ENCODE peak calls at places on chromosomes 1 and 21, in seven cellular contexts. K is keratinocyte, P is fibroblast of lung, B is neuronal stem cell, F is K562, C is H1, H is mesenchymal stem cell. O is an unnamed sample.
A peak's percentile ranks its signal among the peaks of the same experiment; 100 is the strongest.

GRCh38 chr1:88867743-88868521 is 23.4 kb downstream of the GTF2B start:
- DNase-seq in F (no peak), P (peak; percentile 89), B (no peak), C (no peak), H (peak; percentile 79), K (no peak), O (no peak)

GRCh38 chr1:178506177-178506576 is 6.7 kb upstream of the TEX35 start:
- DNase-seq in B (no peak), H (no peak), P (no peak), C (no peak), K (no peak), F (no peak), O (no peak)

GRCh38 chr1:182426442-182427430 is 23.2 kb upstream of the RGSL1 start:
- DNase-seq in K (no peak), B (no peak), H (no peak), P (no peak), C (no peak), F (no peak), O (no peak)

GRCh38 chr1:36035154-36035553 is 48.7 kb upstream of the TEKT2 start:
- DNase-seq in H (no peak), P (no peak), F (no peak), B (no peak), K (no peak), C (no peak), O (no peak)

GRCh38 chr1:165536016-165536415 is 7.8 kb upstream of the LRRC52 start:
- DNase-seq in C (no peak), P (no peak), F (no peak), B (no peak), K (no peak), H (no peak), O (no peak)

GRCh38 chr1:119298687-119299086 is 69.9 kb upstream of the HAO2 start:
- DNase-seq in F (no peak), H (no peak), P (peak; percentile 81), K (no peak), B (no peak), C (no peak), O (no peak)

GRCh38 chr1:178107823-178108222 is 13.9 kb downstream of the RASAL2 start:
- DNase-seq in F (no peak), H (no peak), K (no peak), C (no peak), P (no peak), B (no peak), O (no peak)

GRCh38 chr21:46024983-46025860 is 43.7 kb downstream of the COL6A1 start:
- DNase-seq in F (peak; percentile 5), B (no peak), K (no peak), P (peak; percentile 90), C (no peak), H (peak; percentile 71), O (no peak)

GRCh38 chr1:179031855-179032513 is 6.3 kb downstream of the FAM20B start:
- DNase-seq in B (no peak), K (no peak), C (no peak), P (peak; percentile 38), H (peak; percentile 40), F (no peak), O (no peak)

GRCh38 chr21:35491114-35491513 is 442.0 kb upstream of the RUNX1 start:
- DNase-seq in H (peak; percentile 19), C (no peak), P (no peak), K (no peak), F (no peak), B (peak; percentile 6), O (no peak)

GRCh38 chr1:242489545-242489944 is 35.0 kb downstream of the PLD5 start:
- DNase-seq in K (no peak), B (no peak), P (no peak), F (no peak), C (no peak), H (no peak), O (peak; percentile 22)

GRCh38 chr1:43069481-43070050 is 102.5 kb downstream of the EBNA1BP2 start:
- DNase-seq in H (no peak), C (no peak), B (no peak), F (no peak), K (no peak), P (peak; percentile 21), O (no peak)

GRCh38 chr1:28830814-28831213 is 18.8 kb downstream of the OPRD1 start:
- DNase-seq in F (no peak), H (no peak), C (no peak), K (no peak), P (no peak), B (no peak), O (no peak)

GRCh38 chr1:84836145-84836544 is 56.9 kb downstream of the LPAR3 start:
- DNase-seq in C (no peak), P (no peak), B (no peak), F (no peak), H (no peak), K (peak; percentile 76), O (no peak)

GRCh38 chr1:92949937-92950817 is 11.1 kb downstream of the DIPK1A start:
- DNase-seq in F (no peak), P (peak; percentile 91), C (no peak), B (no peak), K (no peak), H (peak; percentile 70), O (no peak)

GRCh38 chr1:92945748-92946270 is 15.5 kb downstream of the DIPK1A start:
- DNase-seq in C (no peak), F (no peak), B (no peak), P (no peak), K (no peak), H (no peak), O (no peak)

GRCh38 chr1:92951141-92951582 is 10.1 kb downstream of the DIPK1A start:
- DNase-seq in C (no peak), B (no peak), F (no peak), K (no peak), H (peak; percentile 76), P (peak; percentile 83), O (no peak)

GRCh38 chr1:92944901-92945747 is 16.1 kb downstream of the DIPK1A start:
- DNase-seq in P (no peak), B (no peak), C (no peak), K (no peak), H (no peak), F (no peak), O (no peak)

DNA sequence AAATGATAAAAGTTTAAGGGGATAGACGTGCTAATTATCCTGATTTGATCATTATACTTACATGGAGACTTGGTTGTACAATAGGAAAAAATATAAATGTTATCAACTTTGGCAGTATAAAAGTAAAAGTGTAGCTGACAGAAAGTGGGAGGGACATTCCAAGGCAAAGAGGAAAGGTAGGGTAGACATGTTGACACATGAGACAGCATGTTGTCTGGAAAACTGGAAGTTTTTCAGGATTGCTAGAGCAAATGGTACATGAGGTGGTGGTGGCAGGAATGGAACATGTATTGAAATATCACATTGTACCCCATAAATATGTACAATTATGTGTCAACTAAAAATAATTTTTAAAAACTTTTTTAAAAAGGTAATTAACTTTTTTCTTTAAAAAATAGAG is 13.2 kb downstream of the DIPK1A start:
- DNase-seq in F (no peak), K (no peak), B (no peak), H (no peak), C (no peak), P (no peak), O (no peak)
- H3K9ac ChIP-seq in F (no peak overlapping the region), K (no peak overlapping the region), B (no peak overlapping the region), H (no peak overlapping the region), C (no peak overlapping the region), P (no peak overlapping the region), O (no peak overlapping the region)

DNA sequence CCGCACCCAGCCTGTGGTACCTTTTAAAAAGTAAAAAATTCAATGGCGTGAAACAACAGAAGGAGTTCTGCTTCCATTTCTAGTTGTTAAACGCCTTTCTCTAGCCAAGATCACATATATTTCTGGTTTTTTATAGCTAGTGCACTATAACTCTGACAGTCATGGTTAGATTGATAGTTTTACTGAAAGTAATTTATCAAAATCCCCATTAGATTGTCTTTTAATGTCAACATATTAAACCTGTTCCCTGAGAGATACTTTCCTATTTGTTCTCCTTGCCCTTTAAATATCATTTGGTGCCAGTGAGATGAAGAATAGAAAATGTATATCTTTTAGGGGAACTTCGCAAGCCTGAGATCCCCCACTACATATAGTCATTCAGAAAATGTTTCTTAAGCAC is 7.3 kb downstream of the SMAP2 start:
- DNase-seq in K (no peak), P (no peak), C (no peak), F (no peak), B (no peak), H (no peak), O (no peak)
- H3K4me1 ChIP-seq in K (no peaks in the 10 kb centered on the region), P (peaks cover 34% of the 10 kb centered on the region), C (peaks cover 3% of the 10 kb centered on the region), F (peaks cover 34% of the 10 kb centered on the region), B (peaks cover 3% of the 10 kb centered on the region), H (peaks cover 5% of the 10 kb centered on the region), O (no peaks in the 10 kb centered on the region)

DNA sequence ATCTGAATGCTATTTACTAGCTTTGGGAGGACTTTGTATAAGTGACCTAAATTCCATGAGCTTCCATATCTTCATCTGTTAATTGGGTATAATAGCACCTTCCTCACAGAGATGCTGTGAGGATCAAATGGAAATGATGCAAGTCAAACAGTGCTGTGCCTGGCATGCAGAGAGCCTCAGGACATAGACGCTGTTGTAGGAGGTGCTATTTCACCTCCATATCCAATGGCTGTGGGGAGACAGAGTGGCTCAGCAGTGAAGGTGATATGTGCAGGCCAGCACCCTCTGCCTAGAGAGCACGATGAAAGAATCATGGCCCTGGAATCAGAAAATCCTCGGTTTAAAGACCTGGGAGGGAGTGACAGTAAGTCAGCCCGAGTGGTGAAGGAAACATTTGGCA is 16.0 kb upstream of the C1orf21 start:
- DNase-seq in K (no peak), C (no peak), P (no peak), F (no peak), H (no peak), B (no peak), O (no peak)
- H3K9ac ChIP-seq in K (no peak overlapping the region), C (no peak overlapping the region), P (no peak overlapping the region), F (no peak overlapping the region), H (no peak overlapping the region), B (no peak overlapping the region), O (no peak overlapping the region)

GRCh38 chr21:31490471-31490870 is 146.4 kb upstream of the TIAM1 start:
- DNase-seq in F (peak; percentile 79), B (no peak), K (no peak), P (no peak), H (peak; percentile 3), C (no peak), O (no peak)

GRCh38 chr21:31489014-31489413 is 145.0 kb upstream of the TIAM1 start:
- DNase-seq in F (no peak), C (no peak), B (no peak), K (no peak), P (no peak), H (no peak), O (no peak)

GRCh38 chr21:31491617-31492016 is 147.6 kb upstream of the TIAM1 start:
- DNase-seq in P (peak; percentile 7), F (no peak), B (no peak), K (no peak), H (peak; percentile 30), C (no peak), O (no peak)

GRCh38 chr21:31497939-31498338 is 153.9 kb upstream of the TIAM1 start:
- DNase-seq in H (no peak), K (no peak), B (no peak), C (no peak), F (no peak), P (no peak), O (no peak)

DNA sequence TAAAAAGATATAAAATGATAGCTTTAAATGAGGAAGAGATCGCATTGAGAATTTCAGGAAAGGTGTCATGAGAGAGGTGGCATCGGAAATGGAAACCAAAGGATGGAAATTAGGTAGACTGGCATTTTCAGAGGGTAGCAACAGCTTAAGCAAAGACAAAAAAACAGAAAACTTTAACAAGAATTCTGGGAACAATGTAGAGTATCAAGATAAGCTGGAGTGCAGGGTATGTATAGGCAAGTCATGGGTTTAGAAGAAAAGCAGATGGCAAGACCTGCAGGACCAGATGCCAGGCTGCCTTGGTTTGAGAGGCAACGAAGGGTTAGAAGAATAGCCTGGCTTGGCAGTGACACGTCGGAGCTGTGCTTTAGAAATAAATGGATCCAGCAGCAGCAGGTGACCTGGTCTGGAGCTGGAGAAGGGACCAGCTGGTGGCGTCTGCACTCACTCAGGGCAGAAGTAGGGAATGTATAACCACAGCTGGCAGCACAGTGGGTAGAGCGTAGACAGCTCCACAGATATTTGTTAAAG is 149.4 kb upstream of the TIAM1 start:
- DNase-seq in B (no peak), K (no peak), C (no peak), F (no peak), P (no peak), H (no peak), O (no peak)
- H3K4me1 ChIP-seq in B (no peaks in the 10 kb centered on the region), K (no peaks in the 10 kb centered on the region), C (no peaks in the 10 kb centered on the region), F (no peaks in the 10 kb centered on the region), P (no peaks in the 10 kb centered on the region), H (no peaks in the 10 kb centered on the region), O (no peaks in the 10 kb centered on the region)